ENCODE peak calls at places on chromosomes 13 and 19, in eight cellular contexts. N is stomach, G is cardiac muscle cell, E is cardiac fibroblast, T is astrocyte of the spinal cord, P is suprapubic skin, V is kidney epithelial cell, A is transverse colon. F is an unnamed sample.

GRCh38 chr19:34990578-34991192 is 9.4 kb upstream of the GRAMD1A start:
- DNase-seq in V (no peak), G (no peak), N (no peak), A (no peak), P (no peak), E (no peak), T (no peak), F (peak; percentile 45)

GRCh38 chr19:29576761-29577661 is 29.1 kb upstream of the POP4 start:
- DNase-seq in T (no peak), A (no peak), N (no peak), E (no peak), P (peak; percentile 65), G (no peak), V (no peak), F (peak; percentile 54)

GRCh38 chr19:2286402-2287140 is 4.6 kb upstream of the PEAK3 start:
- DNase-seq in P (no peak), T (no peak), A (no peak), G (no peak), E (no peak), V (no peak), N (no peak), F (no peak)

GRCh38 chr19:40348961-40349507 is 539 bp downstream of the PLD3 start:
- DNase-seq in V (no peak), E (peak; percentile 52), P (no peak), A (no peak), T (peak; percentile 54), G (no peak), N (no peak), F (peak; percentile 42)

GRCh38 chr19:29497686-29498436 is 27.9 kb upstream of the VSTM2B start:
- DNase-seq in E (no peak), A (no peak), N (no peak), V (no peak), P (no peak), T (no peak), G (no peak), F (no peak)

GRCh38 chr13:106873810-106874209 is 305.9 kb upstream of the ARGLU1 start:
- DNase-seq in P (no peak), G (no peak), T (no peak), N (no peak), A (no peak), V (no peak), E (no peak), F (no peak)

GRCh38 chr13:85659493-85659892 is 139.7 kb downstream of the SLITRK6 start:
- DNase-seq in A (no peak), G (no peak), E (peak; percentile 11), T (no peak), P (no peak), V (no peak), N (no peak), F (no peak)

GRCh38 chr13:51246411-51247298 is 24.5 kb downstream of the FAM124A start:
- DNase-seq in G (peak; percentile 56), E (no peak), A (peak; percentile 14), V (peak; percentile 10), P (no peak), T (no peak), N (no peak), F (no peak)

GRCh38 chr19:9498183-9498902 is at the start of gene ZNF560:
- DNase-seq in E (peak; percentile 2), G (peak; percentile 28), T (peak; percentile 15), N (no peak), A (no peak), V (no peak), P (no peak), F (no peak)

GRCh38 chr13:72537400-72537780 is 190.0 kb downstream of the MZT1 start:
- DNase-seq in G (no peak), A (no peak), T (no peak), V (no peak), N (no peak), P (no peak), E (no peak), F (no peak)

GRCh38 chr19:49812997-49813861 is at the start of gene FUZ:
- DNase-seq in E (peak; percentile 100), T (peak; percentile 99), P (peak; percentile 99), V (peak; percentile 96), G (peak; percentile 98), N (peak; percentile 97), A (peak; percentile 97), F (peak; percentile 98)

GRCh38 chr13:76886292-76887061 is at the start of gene KCTD12:
- DNase-seq in G (peak; percentile 95), P (peak; percentile 93), T (peak; percentile 86), A (peak; percentile 81), E (peak; percentile 94), N (peak; percentile 76), V (no peak), F (peak; percentile 92)

GRCh38 chr19:41327499-41328156 is 17.7 kb downstream of the CCDC97 start:
- DNase-seq in N (peak; percentile 87), G (no peak), T (peak; percentile 58), V (no peak), A (peak; percentile 88), E (no peak), P (peak; percentile 88), F (peak; percentile 84)

GRCh38 chr19:53879145-53880037 is 2.6 kb upstream of the PRKCG start:
- DNase-seq in E (peak; percentile 95), N (peak; percentile 90), P (peak; percentile 94), A (peak; percentile 91), V (peak; percentile 58), T (peak; percentile 91), G (peak; percentile 99), F (no peak)

DNA sequence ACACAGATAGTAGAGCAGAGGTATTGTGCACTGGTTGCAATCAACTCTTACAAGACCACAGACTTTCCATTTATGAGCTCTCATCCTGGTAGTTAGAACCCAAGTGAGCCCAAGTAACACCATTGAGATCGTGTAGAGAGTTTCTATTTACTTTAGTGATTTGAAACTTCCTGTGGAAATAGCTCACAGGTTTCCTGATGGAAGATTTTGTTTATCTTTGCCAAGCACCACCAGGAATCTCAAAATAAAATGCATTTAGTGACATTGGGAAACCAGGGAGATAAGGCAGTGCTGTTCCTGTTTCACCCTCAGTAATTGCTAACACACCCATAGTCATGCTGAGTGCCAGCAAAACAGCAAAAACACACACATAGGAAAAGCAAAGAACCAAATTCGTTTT is 102.5 kb downstream of the FLT1 start:
- DNase-seq in G (no peak), E (peak; percentile 63), N (no peak), P (no peak), T (no peak), V (no peak), A (no peak), F (no peak)
- H3K4me3 ChIP-seq in G (no peak overlapping the region), E (no peak overlapping the region), N (no peak overlapping the region), P (no peak overlapping the region), T (no peak overlapping the region), V (no peak overlapping the region), A (no peak overlapping the region), F (no peak overlapping the region)

GRCh38 chr19:19645233-19645870 is 1.9 kb upstream of the GMIP start:
- DNase-seq in T (no peak), N (no peak), A (no peak), V (no peak), E (no peak), P (no peak), G (no peak), F (no peak)
- TF ChIP-seq CTCF in T (no peak), N (no peak), A (no peak), V (no peak), E (no peak), P (no peak), G (no peak), F (no peak)

GRCh38 chr19:11481777-11482383 is 1.0 kb upstream of the ELAVL3 start:
- DNase-seq in N (peak; percentile 45), V (no peak), P (no peak), T (peak; percentile 71), G (peak; percentile 84), E (peak; percentile 92), A (peak; percentile 47), F (peak; percentile 97)

GRCh38 chr19:11485245-11485837 is 4.5 kb upstream of the ELAVL3 start:
- DNase-seq in E (no peak), V (no peak), P (no peak), T (no peak), G (no peak), A (no peak), N (no peak), F (no peak)

GRCh38 chr19:11480927-11481776 is at the start of gene ELAVL3:
- DNase-seq in N (no peak), E (no peak), A (no peak), V (no peak), G (no peak), T (no peak), P (no peak), F (no peak)

GRCh38 chr19:11482384-11483050 is 1.7 kb upstream of the ELAVL3 start:
- DNase-seq in E (peak; percentile 89), T (peak; percentile 64), A (peak; percentile 87), N (peak; percentile 86), V (no peak), P (peak; percentile 88), G (peak; percentile 86), F (peak; percentile 96)

DNA sequence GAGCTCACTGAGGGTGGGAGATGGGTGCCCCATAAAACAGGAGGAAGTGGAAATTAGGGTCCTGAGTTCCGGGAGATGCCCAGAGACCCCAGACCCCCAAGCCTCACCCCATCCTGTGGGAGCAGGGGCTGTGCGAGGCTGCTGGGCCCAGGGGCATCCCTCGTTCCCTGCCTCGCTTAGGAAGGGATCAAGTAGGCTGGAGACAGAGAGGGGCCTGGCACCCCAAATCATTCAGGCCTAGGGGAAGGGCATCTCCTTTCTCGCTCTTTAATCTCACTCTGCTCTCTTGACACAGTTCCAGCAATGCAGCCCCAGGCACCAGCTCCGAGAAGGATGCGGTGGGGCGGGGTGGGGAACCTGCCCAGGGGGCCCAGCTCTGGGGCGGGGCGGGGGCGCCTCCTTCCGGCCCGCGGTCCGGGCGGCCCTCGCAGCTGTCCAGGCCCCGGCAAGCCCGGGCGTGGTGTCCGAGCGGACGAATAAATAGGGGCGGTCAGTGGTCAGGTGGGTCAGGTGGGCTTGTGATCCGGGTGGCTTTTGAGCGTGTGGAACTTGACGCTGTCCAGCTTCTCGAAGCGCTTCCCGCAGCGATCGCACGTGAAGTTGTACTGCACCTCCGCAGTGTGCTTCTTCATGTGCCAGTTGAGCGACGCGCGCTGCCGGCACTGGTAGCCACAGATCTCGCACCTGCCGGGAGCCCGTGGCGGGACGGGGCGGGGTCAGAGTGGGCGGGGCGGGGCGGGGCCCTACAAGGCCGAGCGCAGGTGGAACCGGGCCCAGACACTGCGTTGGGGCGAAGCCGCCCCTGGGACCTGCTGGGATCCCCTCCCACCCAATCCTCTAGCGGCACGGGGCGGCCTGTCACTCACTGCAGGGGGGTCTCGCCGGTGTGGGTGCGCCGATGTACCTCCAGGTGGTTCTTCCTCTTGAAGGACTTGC is 2.6 kb upstream of the ELAVL3 start:
- DNase-seq in T (no peak), E (no peak), N (no peak), A (no peak), V (no peak), G (no peak), P (no peak), F (no peak)
- H3K4me3 ChIP-seq in T (no peak overlapping the region), E (no peak overlapping the region), N (no peak overlapping the region), A (no peak overlapping the region), V (no peak overlapping the region), G (no peak overlapping the region), P (no peak overlapping the region), F (peak overlapping the region; percentile 85)

DNA sequence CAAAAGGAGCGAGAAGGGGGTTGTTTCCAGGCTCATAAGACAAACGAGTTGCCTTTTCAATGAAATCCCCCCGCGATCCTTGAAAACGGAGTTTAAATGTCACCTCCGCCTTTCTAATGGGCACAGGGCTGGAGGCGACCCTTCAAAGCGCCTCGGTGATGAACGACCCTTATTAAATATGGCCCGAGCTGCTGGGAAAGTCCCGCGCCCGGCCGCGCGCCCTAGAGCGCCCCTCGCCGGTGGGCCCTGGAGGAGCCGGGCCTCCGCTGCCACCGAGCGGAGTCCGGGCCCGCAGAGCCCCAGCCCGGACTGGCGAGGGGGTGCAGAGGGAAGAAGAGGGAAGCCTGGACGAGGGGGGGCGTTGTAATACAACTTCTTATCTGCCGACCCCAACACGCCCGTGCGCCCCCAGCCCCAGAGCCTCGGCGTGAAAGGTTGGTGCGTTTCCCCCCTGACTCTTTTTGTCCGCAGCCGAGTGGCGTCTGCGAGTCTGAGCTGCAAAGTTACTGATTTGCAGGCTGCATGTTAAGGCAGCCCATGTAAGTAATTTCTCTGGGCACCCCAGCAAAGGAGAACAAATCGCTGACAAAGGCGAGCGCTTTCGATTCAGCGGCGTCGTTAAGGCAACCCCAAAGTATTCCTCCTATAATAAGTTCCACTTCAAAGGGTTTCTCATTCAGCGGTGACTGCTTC is 11.9 kb downstream of the ZIC5 start:
- DNase-seq in A (no peak), T (peak; percentile 58), E (no peak), N (peak; percentile 24), V (no peak), P (no peak), G (peak; percentile 9), F (no peak)
- TF ChIP-seq CTCF in A (no peak), T (peak; percentile 45), E (no peak), N (no peak), V (no peak), P (no peak), G (peak; percentile 12), F (no peak)